ENCODE peak calls at places on chromosomes 1 and 21, in five cellular contexts. Z is mammary epithelial cell, D is posterior vena cava, K is NCI-H2081, E is KBM-7. X is an unnamed sample.

GRCh38 chr1:1285102-1285571 is 4.9 kb downstream of the SCNN1D start:
- DNase-seq in Z (no peak), D (no peak), K (no peak), E (no peak), X (no peak)

GRCh38 chr1:57160594-57160993 is 194.8 kb upstream of the C8B start:
- DNase-seq in Z (no peak), D (no peak), K (no peak), E (no peak), X (no peak)

GRCh38 chr1:59292557-59292956 is 4.3 kb upstream of the FGGY start:
- DNase-seq in Z (no peak), D (no peak), K (no peak), E (peak), X (no peak)

GRCh38 chr1:230292739-230293720 is 133.1 kb downstream of the PGBD5 start:
- DNase-seq in Z (peak), D (peak), K (peak), E (no peak), X (no peak)

GRCh38 chr1:11188858-11189451 is at the start of gene ANGPTL7:
- DNase-seq in Z (no peak), D (no peak), K (no peak), E (no peak), X (no peak)

GRCh38 chr1:226754097-226754496 is 15.0 kb upstream of the ITPKB start:
- DNase-seq in Z (no peak), D (no peak), K (no peak), E (no peak), X (no peak)

GRCh38 chr1:243715285-243715684 is 134.8 kb downstream of the AKT3 start:
- DNase-seq in Z (no peak), D (no peak), K (no peak), E (no peak), X (no peak)

GRCh38 chr21:38798081-38798480 is 7.6 kb upstream of the ETS2 start:
- DNase-seq in Z (no peak), D (no peak), K (no peak), E (no peak), X (no peak)

GRCh38 chr1:198268784-198269183 is 112.0 kb downstream of the NEK7 start:
- DNase-seq in Z (no peak), D (no peak), K (no peak), E (no peak), X (no peak)

GRCh38 chr1:42003433-42003832 is 84.7 kb upstream of the HIVEP3 start:
- DNase-seq in Z (peak), D (no peak), K (no peak), E (no peak), X (peak)

GRCh38 chr1:81670286-81670685 is 130.4 kb upstream of the ADGRL2 start:
- DNase-seq in Z (peak), D (peak), K (peak), E (no peak), X (peak)

GRCh38 chr1:160777486-160778089 is 18.4 kb upstream of the LY9 start:
- DNase-seq in Z (peak), D (no peak), K (peak), E (peak), X (no peak)

GRCh38 chr1:241985787-241986186 is 13.1 kb downstream of the MAP1LC3C start:
- DNase-seq in Z (peak), D (no peak), K (peak), E (peak), X (peak)

GRCh38 chr1:11507309-11507708 is 28.4 kb downstream of the DISP3 start:
- DNase-seq in Z (no peak), D (no peak), K (no peak), E (no peak), X (no peak)

GRCh38 chr1:46817814-46818213 is 19.0 kb downstream of the CYP4B1 start:
- DNase-seq in Z (no peak), D (no peak), K (no peak), E (no peak), X (no peak)

GRCh38 chr1:36136535-36136934 is 11.5 kb upstream of the COL8A2 start:
- DNase-seq in Z (peak), D (no peak), K (no peak), E (no peak), X (peak)

GRCh38 chr1:109787211-109787844 is 23.6 kb upstream of the EPS8L3 start:
- DNase-seq in Z (peak), D (peak), K (no peak), E (no peak), X (peak)

GRCh38 chr1:27042670-27043069 is 30.0 kb upstream of the TENT5B start:
- DNase-seq in Z (no peak), D (no peak), K (peak), E (no peak), X (no peak)